ENCODE peak calls at places on chromosome 21, in four cellular contexts. Z is K562, H is endothelial cell of umbilical vein, B is GM12892. U is an unnamed sample.

GRCh38 chr21:33403128-33403785 is at the start of gene IFNGR2:
- DNase-seq in Z (peak; percentile 92), H (no peak), B (peak; percentile 66), U (peak; percentile 72)

GRCh38 chr21:27572681-27573080 is 605.8 kb upstream of the ADAMTS5 start:
- DNase-seq in Z (no peak), H (no peak), B (no peak), U (no peak)

GRCh38 chr21:23801292-23801691 is 1806.0 kb downstream of the MRPL39 start:
- DNase-seq in Z (no peak), H (no peak), B (no peak), U (no peak)

GRCh38 chr21:45388011-45388521 is 16.9 kb upstream of the COL18A1 start:
- DNase-seq in Z (no peak), H (no peak), B (no peak), U (no peak)

GRCh38 chr21:33789697-33790096 is 125.9 kb downstream of the ATP5PO start:
- DNase-seq in Z (no peak), H (peak; percentile 29), B (no peak), U (no peak)

GRCh38 chr21:46141767-46142580 is 13.4 kb downstream of the FTCD start:
- DNase-seq in Z (no peak), H (no peak), B (no peak), U (no peak)

GRCh38 chr21:46255166-46255565 is 26.6 kb upstream of the LSS start:
- DNase-seq in Z (no peak), H (no peak), B (no peak), U (no peak)

GRCh38 chr21:38042246-38042645 is 126.0 kb upstream of the KCNJ6 start:
- DNase-seq in Z (no peak), H (no peak), B (no peak), U (no peak)

GRCh38 chr21:36478207-36478701 is 1.7 kb downstream of the CLDN14 start:
- DNase-seq in Z (no peak), H (peak; percentile 85), B (no peak), U (no peak)

GRCh38 chr21:35469446-35469845 is 420.3 kb upstream of the RUNX1 start:
- DNase-seq in Z (no peak), H (no peak), B (no peak), U (no peak)

GRCh38 chr21:45549670-45550463 is 7.6 kb upstream of the SLC19A1 start:
- DNase-seq in Z (no peak), H (no peak), B (peak; percentile 66), U (no peak)

GRCh38 chr21:45923146-45923545 is 58.4 kb upstream of the COL6A1 start:
- DNase-seq in Z (peak; percentile 49), H (peak; percentile 29), B (no peak), U (no peak)

GRCh38 chr21:18810136-18810535 is 406.6 kb upstream of the TMPRSS15 start:
- DNase-seq in Z (no peak), H (no peak), B (no peak), U (no peak)

GRCh38 chr21:45522381-45522780 is 19.9 kb downstream of the SLC19A1 start:
- DNase-seq in Z (no peak), H (no peak), B (no peak), U (no peak)

GRCh38 chr21:37045139-37045538 is 27.7 kb downstream of the PIGP start:
- DNase-seq in Z (no peak), H (no peak), B (no peak), U (peak; percentile 35)

GRCh38 chr21:17250651-17251294 is 262.1 kb upstream of the CXADR start:
- DNase-seq in Z (no peak), H (peak; percentile 4), B (no peak), U (no peak)

GRCh38 chr21:36022704-36023103 is 37.6 kb downstream of the SETD4 start:
- DNase-seq in Z (no peak), H (no peak), B (no peak), U (no peak)

GRCh38 chr21:46003575-46004007 is 22.0 kb downstream of the COL6A1 start:
- DNase-seq in Z (no peak), H (no peak), B (no peak), U (no peak)

GRCh38 chr21:34881894-34882371 is 167.2 kb downstream of the RUNX1 start:
- DNase-seq in Z (no peak), H (peak; percentile 83), B (no peak), U (no peak)

GRCh38 chr21:36479415-36480402 is at the start of gene CLDN14:
- DNase-seq in Z (no peak), H (no peak), B (no peak), U (no peak)

GRCh38 chr21:46154955-46155513 is 345 bp downstream of the FTCD start:
- DNase-seq in Z (no peak), H (no peak), B (no peak), U (no peak)

GRCh38 chr21:26423506-26423905 is 149.6 kb downstream of the CYYR1 start:
- DNase-seq in Z (no peak), H (no peak), B (no peak), U (no peak)
- TF ChIP-seq POLR2AphosphoS5 in Z (no peak), H (no peak), B (no peak), U (no peak)

DNA sequence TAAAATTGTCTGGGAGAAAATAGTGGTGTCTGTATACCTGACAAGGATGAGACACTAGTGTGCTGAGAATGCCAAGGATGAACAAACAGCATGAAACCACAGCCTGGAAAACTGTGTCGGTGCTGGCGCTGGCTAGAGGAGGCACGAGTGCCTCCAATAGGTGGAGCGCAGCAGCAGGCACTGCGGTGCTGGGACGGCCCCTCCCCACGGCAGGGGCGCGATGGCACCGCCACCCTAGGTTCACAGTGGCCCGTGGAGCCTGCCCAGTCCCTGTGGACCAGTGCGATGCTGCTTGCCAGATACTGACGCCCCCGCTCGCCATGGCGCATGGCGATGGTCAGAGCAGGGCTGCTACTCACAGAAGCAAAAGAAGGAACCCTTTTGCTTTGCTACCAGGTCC is 6.8 kb downstream of the CFAP410 start:
- DNase-seq in Z (no peak), H (no peak), B (no peak), U (no peak)
- TF ChIP-seq POLR2A in Z (no peak), H (no peak), B (no peak), U (no peak)

DNA sequence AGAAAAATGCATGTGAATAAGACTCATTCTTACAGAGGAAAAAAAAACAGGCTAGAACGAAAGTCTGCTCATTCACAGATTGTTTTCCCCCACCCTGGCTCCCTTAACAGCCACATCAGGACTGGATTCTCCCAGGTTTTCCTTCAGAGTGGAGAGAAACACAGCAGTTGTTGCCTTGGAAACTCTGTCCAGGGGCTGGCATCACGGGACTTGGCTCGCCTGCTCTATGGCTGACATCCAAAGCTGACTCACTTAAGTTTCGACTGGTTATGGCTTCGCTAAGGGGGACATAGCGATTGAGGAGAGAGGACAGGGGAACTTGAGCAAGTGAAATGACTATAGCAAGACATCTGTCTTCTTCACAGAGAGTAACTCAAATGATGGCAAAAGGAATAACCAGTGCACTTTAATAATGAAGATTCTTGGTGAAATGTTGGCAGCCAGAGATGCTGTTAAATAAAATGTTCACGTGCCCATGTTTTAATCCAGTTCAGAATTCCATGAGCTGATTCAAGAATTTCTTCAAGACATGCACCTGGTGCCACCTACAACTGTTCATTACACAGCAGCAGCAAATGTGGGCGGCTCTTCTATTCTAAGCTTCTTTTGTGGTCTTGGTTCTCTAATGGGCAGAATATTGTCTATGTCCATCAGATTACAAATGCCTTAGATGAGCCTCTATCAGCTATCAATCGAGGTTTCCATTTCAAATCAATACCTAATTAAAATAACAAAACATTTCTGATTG is 21.8 kb downstream of the MIS18A start:
- DNase-seq in Z (no peak), H (peak; percentile 95), B (no peak), U (no peak)
- TF ChIP-seq POLR2AphosphoS5 in Z (no peak), H (no peak), B (no peak), U (no peak)

DNA sequence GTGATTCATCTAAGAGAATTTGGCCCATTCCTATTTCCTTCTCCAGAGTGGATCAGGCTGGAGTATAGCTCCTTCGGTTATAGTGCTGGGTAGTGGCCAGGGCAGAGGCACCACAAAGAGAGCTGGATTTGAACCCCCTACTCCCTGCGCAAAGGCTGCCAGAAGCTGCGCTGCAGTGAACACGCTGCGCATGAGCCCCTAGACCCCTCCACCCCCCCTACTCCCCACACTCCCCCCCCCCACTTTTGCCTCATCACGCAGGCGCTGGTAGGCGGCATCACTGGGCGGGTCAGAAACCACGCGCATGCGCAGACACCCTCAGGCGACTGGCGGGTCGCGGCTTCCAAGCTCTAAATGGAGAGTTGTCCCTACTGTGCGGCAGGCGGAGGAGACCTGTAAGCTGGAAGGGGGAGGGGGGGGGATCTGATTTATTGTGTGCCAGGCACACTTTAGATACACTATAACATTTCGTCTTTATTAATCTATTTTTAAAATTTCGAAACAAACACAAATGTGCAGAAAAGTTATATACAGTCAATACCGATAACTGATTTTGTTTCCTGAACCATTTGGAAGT is 38.7 kb upstream of the HMGN1 start:
- DNase-seq in Z (peak; percentile 99), H (peak; percentile 88), B (peak; percentile 88), U (peak; percentile 96)
- TF ChIP-seq POLR2A in Z (peak; percentile 50), H (peak; percentile 53), B (no peak), U (no peak)

GRCh38 chr21:42093991-42094417 is 22.9 kb downstream of the UMODL1 start:
- DNase-seq in Z (no peak), H (peak; percentile 4), B (no peak), U (no peak)
- TF ChIP-seq POLR2AphosphoS5 in Z (no peak), H (no peak), B (no peak), U (no peak)

GRCh38 chr21:15063821-15064575 is 802 bp downstream of the NRIP1 start:
- DNase-seq in Z (peak; percentile 56), H (no peak), B (no peak), U (no peak)

GRCh38 chr21:15063081-15063820 is 1.5 kb downstream of the NRIP1 start:
- DNase-seq in Z (no peak), H (peak; percentile 47), B (no peak), U (no peak)

GRCh38 chr21:15066231-15066577 is 1.4 kb upstream of the NRIP1 start:
- DNase-seq in Z (no peak), H (peak; percentile 54), B (no peak), U (no peak)

GRCh38 chr21:15065381-15066230 is 806 bp upstream of the NRIP1 start:
- DNase-seq in Z (peak; percentile 39), H (peak; percentile 67), B (no peak), U (no peak)

DNA sequence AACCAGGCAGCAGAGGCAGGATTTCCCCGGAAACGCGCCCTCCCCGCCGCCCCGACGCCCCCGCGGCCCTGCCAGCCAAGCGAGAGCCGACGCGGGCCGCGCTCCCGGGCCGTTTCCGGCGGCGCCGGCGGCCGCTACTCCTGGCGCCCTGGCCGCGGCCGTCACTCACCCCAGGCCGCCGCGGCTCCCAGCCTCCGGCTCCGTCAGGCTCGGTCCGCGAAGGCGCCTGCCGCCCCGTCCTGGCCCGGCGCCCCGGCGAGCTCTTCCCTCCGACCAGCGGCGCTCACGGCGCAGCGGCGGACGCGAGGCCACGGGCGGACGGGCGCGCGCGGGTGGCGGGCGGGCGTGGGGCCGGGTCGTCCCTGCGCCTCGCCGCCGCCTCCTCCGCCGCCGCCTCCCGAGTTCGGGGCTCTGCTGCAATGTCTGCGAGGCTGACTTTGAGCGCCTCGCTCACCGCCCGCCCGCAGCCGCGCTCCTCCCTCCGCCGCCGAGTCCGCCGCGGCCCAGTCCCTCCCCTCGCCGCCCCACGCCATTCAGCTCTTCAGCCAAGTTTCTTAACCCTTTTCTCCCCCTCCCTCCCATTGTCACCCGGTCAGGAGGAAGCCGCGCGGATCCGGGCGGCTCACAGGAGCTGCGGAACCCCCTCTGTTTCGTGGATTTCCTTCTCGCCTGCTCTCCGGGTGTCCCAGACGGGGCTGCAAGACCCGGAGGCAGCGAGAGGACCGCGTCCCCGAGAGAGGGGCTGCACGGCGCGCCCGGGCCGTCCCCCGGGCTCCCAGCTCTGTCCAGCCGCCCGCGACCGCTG is at the start of gene NRIP1:
- DNase-seq in Z (peak; percentile 80), H (peak; percentile 92), B (peak; percentile 51), U (peak; percentile 62)
- TF ChIP-seq POLR2A in Z (peak; percentile 61), H (peak; percentile 66), B (peak; percentile 52), U (no peak)

U was measured in GM12891.